ENCODE peak calls at places on chromosomes 4 and X, in six cellular contexts. J is A549, B is SK-N-SH, X is K562, T is HepG2, Q is HCT116. W is an unnamed sample.

GRCh38 chrX:45850197-45850774 is 649.6 kb upstream of the DIPK2B start:
- DNase-seq in B (no peak), J (peak), Q (no peak), T (no peak), X (no peak), W (no peak)

GRCh38 chrX:43860646-43861370 is 21.4 kb downstream of the MAOB start:
- DNase-seq in Q (peak), T (peak), X (no peak), B (peak), J (peak), W (no peak)

GRCh38 chr4:109803924-109804571 is 2.2 kb upstream of the CFI start:
- DNase-seq in T (peak), Q (peak), X (peak), J (peak), B (peak), W (no peak)

GRCh38 chrX:74523224-74523623 is 91.2 kb downstream of the RLIM start:
- DNase-seq in X (no peak), B (no peak), J (no peak), Q (no peak), T (no peak), W (no peak)

GRCh38 chr4:158760866-158761265 is 8.0 kb upstream of the FNIP2 start:
- DNase-seq in Q (no peak), J (no peak), X (no peak), B (no peak), T (no peak), W (no peak)

GRCh38 chr4:167885872-167886271 is 206.5 kb upstream of the ANXA10 start:
- DNase-seq in B (no peak), X (no peak), T (no peak), Q (no peak), J (no peak), W (no peak)

GRCh38 chr4:36159208-36159607 is 85.1 kb downstream of the ARAP2 start:
- DNase-seq in X (no peak), B (peak), T (peak), Q (no peak), J (no peak), W (no peak)

GRCh38 chr4:182925298-182925738 is 8.1 kb upstream of the DCTD start:
- DNase-seq in T (peak), J (peak), X (peak), Q (peak), B (peak), W (peak)

GRCh38 chrX:2388669-2389068 is 112.1 kb downstream of the DHRSX start:
- DNase-seq in T (no peak), Q (no peak), X (no peak), B (no peak), J (no peak), W (no peak)

GRCh38 chrX:12080265-12080664 is 58.0 kb upstream of the FRMPD4 start:
- DNase-seq in J (peak), T (peak), Q (no peak), B (peak), X (peak), W (no peak)

GRCh38 chrX:108312938-108313337 is 125.3 kb downstream of the COL4A6 start:
- DNase-seq in B (no peak), Q (peak), X (no peak), J (peak), T (no peak), W (no peak)

GRCh38 chr4:158371158-158371557 is 150.5 kb upstream of the RXFP1 start:
- DNase-seq in J (peak), B (no peak), Q (no peak), T (no peak), X (no peak), W (peak)

GRCh38 chr4:1873776-1874175 is 2.6 kb downstream of the NSD2 start:
- DNase-seq in J (no peak), T (no peak), X (no peak), B (no peak), Q (no peak), W (no peak)

GRCh38 chr4:51880016-51880915 is 37.3 kb downstream of the DCUN1D4 start:
- DNase-seq in X (no peak), T (peak), J (no peak), B (no peak), Q (no peak), W (no peak)

GRCh38 chr4:148901075-148901705 is 459.0 kb upstream of the NR3C2 start:
- DNase-seq in J (no peak), B (no peak), X (no peak), T (no peak), Q (no peak), W (no peak)

GRCh38 chrX:74389016-74389415 is 32.3 kb upstream of the SLC16A2 start:
- DNase-seq in B (no peak), X (no peak), J (peak), T (no peak), Q (no peak), W (no peak)

GRCh38 chrX:281166-281999 is at the start of gene PLCXD1:
- DNase-seq in T (peak), B (peak), X (peak), J (peak), Q (no peak), W (no peak)
- H3K4me3 ChIP-seq in T (peak), B (peak), X (peak), J (peak), Q (peak), W (peak)

DNA sequence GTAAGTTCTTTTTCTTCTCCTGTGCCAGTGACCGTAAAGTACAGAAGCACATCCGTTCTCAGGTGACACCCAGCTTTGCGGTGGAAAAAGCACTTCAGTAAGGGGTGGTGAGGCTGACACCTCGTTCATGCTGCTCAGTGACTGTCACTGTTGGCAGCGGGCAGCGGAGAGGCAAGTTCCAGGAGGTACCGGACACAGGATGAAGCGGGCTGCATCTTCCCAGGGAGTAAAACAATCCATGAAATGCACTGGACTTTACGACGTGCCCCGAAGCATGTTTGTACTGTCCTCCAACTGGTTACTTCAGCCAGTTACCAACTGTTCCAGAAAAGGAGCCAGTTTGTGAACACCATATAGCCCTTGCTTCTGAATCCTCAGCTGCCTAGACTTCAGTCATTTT is 110.7 kb downstream of the ZNF827 start:
- DNase-seq in X (no peak), B (no peak), T (no peak), Q (no peak), J (no peak), W (no peak)
- TF ChIP-seq REST in X (no peak), B (no peak), T (no peak), Q (no peak), J (no peak), W (no peak)

GRCh38 chr4:71188197-71188625 is 150.6 kb upstream of the SLC4A4 start:
- DNase-seq in T (no peak), Q (no peak), X (no peak), J (no peak), B (no peak), W (no peak)
- H3K4me3 ChIP-seq in T (no peak), Q (no peak), X (no peak), J (peak), B (peak), W (peak)

GRCh38 chr4:121597346-121597934 is 99.3 kb downstream of the ANXA5 start:
- DNase-seq in Q (peak), T (no peak), B (no peak), X (no peak), J (no peak), W (no peak)
- TF ChIP-seq REST in Q (no peak), T (no peak), B (no peak), X (no peak), J (no peak), W (no peak)

DNA sequence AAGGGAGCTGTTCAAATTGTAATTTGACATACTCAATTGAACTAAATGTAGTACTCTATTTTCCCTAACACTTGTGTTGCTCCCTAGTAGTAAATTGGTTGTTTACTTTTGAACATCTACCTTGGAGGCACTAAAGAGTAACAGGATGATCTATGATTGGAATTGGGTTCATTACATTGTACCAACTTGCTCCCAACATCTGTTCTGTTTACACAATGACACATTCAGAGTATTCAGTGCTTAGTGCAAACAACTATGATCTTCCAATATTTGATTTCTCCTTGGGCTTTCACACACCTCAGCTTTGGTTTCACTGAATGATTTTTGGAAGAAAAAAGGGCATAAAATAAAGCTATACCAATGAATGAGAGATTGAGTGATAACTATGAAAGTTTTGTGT is 121.8 kb downstream of the CORIN start:
- DNase-seq in X (no peak), B (no peak), T (peak), J (peak), Q (no peak), W (no peak)
- H3K4me3 ChIP-seq in X (no peak), B (no peak), T (no peak), J (no peak), Q (no peak), W (no peak)

W was measured in Panc1.